ENCODE peak calls at places on chromosomes 1 and 21, in seven cellular contexts. C is hypothalamus; A is NCI-H345; R is GM19239; H is effector memory CD8-positive, alpha-beta T cell; L is stimulated activated CD4-positive, alpha-beta T cell treated with anti-CD3 and anti-CD28 coated beads, Interleukin-12 subunit alpha, Interleukin-12 subunit beta, amount 100 ng/mL, for 48 hours; F is OCI-M1. Y is an unnamed sample.

GRCh38 chr1:239455743-239456142 is 69.4 kb downstream of the CHRM3 start:
- DNase-seq in C (no peak), R (no peak), F (peak), L (no peak), H (no peak), A (no peak), Y (no peak)

GRCh38 chr21:27570306-27570868 is 603.5 kb upstream of the ADAMTS5 start:
- DNase-seq in C (no peak), R (no peak), F (no peak), H (no peak), A (no peak), L (no peak), Y (peak)

GRCh38 chr21:16870116-16870515 is 642.7 kb upstream of the CXADR start:
- DNase-seq in L (no peak), F (no peak), C (no peak), A (no peak), R (no peak), H (no peak), Y (no peak)

GRCh38 chr1:29519108-29519507 is 282.8 kb downstream of the PTPRU start:
- DNase-seq in A (no peak), C (no peak), R (no peak), F (no peak), L (no peak), H (no peak), Y (peak)

GRCh38 chr1:67214420-67215174 is 48.3 kb downstream of the IL23R start:
- DNase-seq in L (no peak), F (peak), A (no peak), C (no peak), R (no peak), H (peak), Y (no peak)

GRCh38 chr21:41647806-41648561 is 118.9 kb downstream of the RIPK4 start:
- DNase-seq in A (no peak), C (no peak), L (no peak), H (no peak), F (no peak), R (no peak), Y (no peak)

GRCh38 chr1:17877896-17878295 is 122.8 kb downstream of the ACTL8 start:
- DNase-seq in R (no peak), L (no peak), A (no peak), H (no peak), F (no peak), C (no peak), Y (no peak)

GRCh38 chr1:15525043-15525958 is 1.3 kb upstream of the CASP9 start:
- DNase-seq in C (no peak), H (no peak), F (peak), A (peak), R (peak), L (no peak), Y (no peak)

GRCh38 chr1:84632142-84632541 is 57.9 kb upstream of the CTBS start:
- DNase-seq in A (no peak), C (no peak), F (no peak), H (no peak), R (no peak), L (no peak), Y (peak)

GRCh38 chr1:112464501-112464900 is 44.3 kb upstream of the WNT2B start:
- DNase-seq in L (no peak), A (peak), F (no peak), H (no peak), C (no peak), R (no peak), Y (no peak)

GRCh38 chr1:21754583-21754982 is 28.4 kb downstream of the USP48 start:
- DNase-seq in R (no peak), C (no peak), L (no peak), H (no peak), F (no peak), A (no peak), Y (no peak)

GRCh38 chr1:2408859-2409276 is 3.5 kb downstream of the PEX10 start:
- DNase-seq in A (no peak), F (no peak), R (no peak), H (no peak), C (no peak), L (no peak), Y (no peak)

GRCh38 chr1:6954596-6954995 is 169.3 kb downstream of the CAMTA1 start:
- DNase-seq in C (no peak), R (no peak), L (no peak), H (no peak), F (no peak), A (no peak), Y (no peak)

GRCh38 chr1:47181955-47182680 is 7.7 kb downstream of the PDZK1IP1 start:
- DNase-seq in F (peak), R (no peak), C (no peak), H (no peak), A (no peak), L (no peak), Y (peak)

GRCh38 chr1:67695963-67696362 is 11.0 kb downstream of the GADD45A start:
- DNase-seq in C (no peak), F (peak), R (no peak), L (no peak), H (no peak), A (no peak), Y (no peak)

GRCh38 chr1:33532250-33532649 is 59.8 kb downstream of the ZSCAN20 start:
- DNase-seq in R (no peak), A (no peak), F (no peak), C (no peak), H (no peak), L (no peak), Y (no peak)

Y was measured in esophagus muscularis mucosa.